ENCODE peak calls at places on chromosome 17, in four cellular contexts. D is tibial nerve, U is SJCRH30, L is Karpas-422. O is an unnamed sample.

GRCh38 chr17:42399948-42400843 is 12.0 kb upstream of the STAT3 start:
- DNase-seq in U (no peak), D (no peak), L (no peak), O (no peak)

GRCh38 chr17:29619251-29619650 is 3.5 kb downstream of the CORO6 start:
- DNase-seq in D (no peak), L (peak), U (no peak), O (no peak)

GRCh38 chr17:8080208-8080798 is 7.2 kb downstream of the ALOX12B start:
- DNase-seq in L (no peak), D (no peak), U (no peak), O (no peak)

GRCh38 chr17:4566785-4567184 is 6.4 kb upstream of the GGT6 start:
- DNase-seq in U (peak), L (peak), D (peak), O (no peak)

GRCh38 chr17:57875109-57876022 is 25.5 kb upstream of the MRPS23 start:
- DNase-seq in L (no peak), U (peak), D (peak), O (no peak)

GRCh38 chr17:32285770-32286517 is 20.3 kb downstream of the RHBDL3 start:
- DNase-seq in L (no peak), D (no peak), U (no peak), O (no peak)

GRCh38 chr17:64457156-64457555 is 8.2 kb downstream of the MILR1 start:
- DNase-seq in U (no peak), L (no peak), D (no peak), O (no peak)

GRCh38 chr17:15965510-15965909 is 20.6 kb downstream of the ADORA2B start:
- DNase-seq in U (peak), D (no peak), L (no peak), O (no peak)

GRCh38 chr17:40605301-40605700 is 40.0 kb upstream of the CCR7 start:
- DNase-seq in U (no peak), L (no peak), D (no peak), O (peak)

GRCh38 chr17:45857977-45858708 is 13.5 kb downstream of the SPPL2C start:
- DNase-seq in D (peak), U (peak), L (no peak), O (no peak)

GRCh38 chr17:81553616-81554181 is 1.5 kb upstream of the FAAP100 start:
- DNase-seq in U (peak), D (peak), L (peak), O (no peak)

GRCh38 chr17:79831367-79832210 is 7.7 kb downstream of the CBX4 start:
- DNase-seq in U (no peak), L (no peak), D (peak), O (no peak)

GRCh38 chr17:64732336-64733006 is 70.4 kb upstream of the SMURF2 start:
- DNase-seq in D (peak), L (no peak), U (peak), O (no peak)

GRCh38 chr17:39527220-39527813 is 66.0 kb downstream of the CDK12 start:
- DNase-seq in L (peak), D (peak), U (peak), O (no peak)

GRCh38 chr17:68302666-68303065 is 11.4 kb downstream of the ARSG start:
- DNase-seq in L (no peak), U (no peak), D (no peak), O (no peak)

GRCh38 chr17:50527949-50528474 is 4.5 kb upstream of the EPN3 start:
- DNase-seq in L (no peak), D (no peak), U (no peak), O (no peak)

GRCh38 chr17:19321481-19322128 is 40.9 kb downstream of the B9D1 start:
- DNase-seq in D (no peak), L (no peak), U (no peak), O (no peak)

GRCh38 chr17:35241520-35241919 is 1.4 kb upstream of the SLFN5 start:
- DNase-seq in U (no peak), L (no peak), D (no peak), O (peak)

GRCh38 chr17:40123811-40124114 is 2.0 kb downstream of the MSL1 start:
- DNase-seq in U (no peak), D (no peak), L (no peak), O (no peak)

GRCh38 chr17:65634533-65634932 is 73.1 kb upstream of the AXIN2 start:
- DNase-seq in U (no peak), L (no peak), D (no peak), O (no peak)

GRCh38 chr17:63189082-63189481 is 223.0 kb downstream of the TANC2 start:
- DNase-seq in D (no peak), L (no peak), U (no peak), O (no peak)

GRCh38 chr17:82016061-82016874 is 6.4 kb downstream of the CENPX start:
- DNase-seq in D (no peak), U (no peak), L (no peak), O (no peak)

GRCh38 chr17:28328325-28328724 is 6.9 kb downstream of the IFT20 start:
- DNase-seq in L (no peak), D (no peak), U (no peak), O (no peak)

GRCh38 chr17:49407981-49408501 is 6.6 kb downstream of the PHB1 start:
- DNase-seq in U (peak), D (peak), L (peak), O (peak)

GRCh38 chr17:80316927-80317705 is 56.5 kb downstream of the RNF213 start:
- DNase-seq in U (no peak), L (no peak), D (no peak), O (no peak)

GRCh38 chr17:6914711-6915110 is 81.1 kb upstream of the ALOX12 start:
- DNase-seq in L (peak), U (peak), D (no peak), O (no peak)

GRCh38 chr17:48814504-48814903 is 2.5 kb downstream of the TTLL6 start:
- DNase-seq in U (peak), L (peak), D (peak), O (peak)

GRCh38 chr17:74671031-74671771 is 41.5 kb downstream of the CD300LF start:
- DNase-seq in D (peak), U (peak), L (no peak), O (peak)

GRCh38 chr17:63843387-63844292 is 1.2 kb upstream of the SMARCD2 start:
- DNase-seq in U (peak), D (peak), L (peak), O (no peak)

GRCh38 chr17:22717211-22717610 is 1024.9 kb downstream of the KCNJ18 start:
- DNase-seq in U (no peak), D (no peak), L (no peak), O (no peak)

GRCh38 chr17:45752246-45752645 is 31.9 kb upstream of the CRHR1 start:
- DNase-seq in L (no peak), D (no peak), U (no peak), O (no peak)

GRCh38 chr17:51260960-51261958 is 913 bp downstream of the UTP18 start:
- DNase-seq in L (peak), D (peak), U (peak), O (peak)

GRCh38 chr17:44607836-44608690 is 48.2 kb upstream of the MEIOC start:
- DNase-seq in U (peak), D (peak), L (no peak), O (no peak)

GRCh38 chr17:36885161-36885735 is 52.0 kb upstream of the LHX1 start:
- DNase-seq in U (no peak), L (no peak), D (no peak), O (no peak)
- H3K27ac ChIP-seq in U (no peak), L (no peak), D (no peak), O (no peak)

DNA sequence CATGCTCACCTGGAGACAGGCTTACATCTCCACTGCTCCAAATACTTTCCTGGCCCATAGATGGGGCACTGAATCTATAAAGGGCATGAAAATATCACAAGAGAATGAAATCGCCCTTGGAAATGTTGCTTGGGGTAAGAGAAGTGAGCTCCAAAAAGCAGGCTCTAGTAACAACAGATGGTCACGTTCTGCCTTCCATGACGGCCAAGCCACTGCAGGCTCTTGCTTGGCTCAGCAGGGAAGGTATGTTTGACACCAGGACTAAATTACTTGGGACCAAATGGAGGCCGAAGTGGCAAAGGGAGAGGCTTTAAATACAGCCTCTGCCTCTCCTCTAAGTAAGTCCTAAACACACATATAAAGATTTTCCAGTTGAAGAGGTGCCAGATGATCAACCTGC is 5.3 kb downstream of the ABR start:
- DNase-seq in D (no peak), L (no peak), U (no peak), O (no peak)
- H3K27ac ChIP-seq in D (no peak), L (no peak), U (no peak), O (no peak)

GRCh38 chr17:77144227-77144626 is 3.5 kb downstream of the SEC14L1 start:
- DNase-seq in U (no peak), D (no peak), L (no peak), O (no peak)

GRCh38 chr17:77142689-77143088 is 1.9 kb downstream of the SEC14L1 start:
- DNase-seq in U (no peak), L (no peak), D (no peak), O (no peak)

GRCh38 chr17:77141846-77142449 is 1.2 kb downstream of the SEC14L1 start:
- DNase-seq in U (peak), L (no peak), D (no peak), O (no peak)

GRCh38 chr17:77145209-77145608 is 4.4 kb downstream of the SEC14L1 start:
- DNase-seq in U (no peak), D (no peak), L (no peak), O (no peak)

DNA sequence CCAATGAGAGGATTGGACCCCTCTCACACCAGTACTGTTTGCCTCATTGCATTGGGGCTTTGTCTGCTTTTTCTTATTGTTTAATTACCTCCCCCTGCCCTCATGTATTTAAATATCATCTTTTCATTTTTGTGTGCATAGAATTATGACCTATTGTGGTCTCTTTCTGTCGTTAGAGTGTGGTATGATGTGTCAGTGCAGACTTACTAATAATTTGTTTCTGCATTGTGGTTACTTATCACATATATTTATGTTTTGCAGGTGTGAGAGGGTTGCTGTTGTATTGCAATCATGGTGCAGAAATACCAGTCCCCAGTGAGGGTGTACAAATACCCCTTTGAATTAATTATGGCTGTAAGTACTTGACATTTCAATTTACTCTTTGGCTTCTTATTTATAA is 2.5 kb downstream of the SEC14L1 start:
- DNase-seq in L (no peak), D (no peak), U (no peak), O (no peak)
- H3K27ac ChIP-seq in L (peak), D (peak), U (no peak), O (no peak)

GRCh38 chr17:46876926-46877325 is 25.5 kb downstream of the WNT9B start:
- DNase-seq in L (no peak), U (no peak), D (no peak), O (no peak)

GRCh38 chr17:46875849-46876352 is 24.5 kb downstream of the WNT9B start:
- DNase-seq in U (no peak), L (no peak), D (no peak), O (no peak)

GRCh38 chr17:46876353-46876887 is 25.0 kb downstream of the WNT9B start:
- DNase-seq in U (no peak), L (peak), D (no peak), O (no peak)

GRCh38 chr17:46878055-46878454 is 26.7 kb downstream of the WNT9B start:
- DNase-seq in D (peak), L (no peak), U (no peak), O (no peak)

GRCh38 chr17:46877466-46877865 is 26.1 kb downstream of the WNT9B start:
- DNase-seq in U (peak), L (no peak), D (no peak), O (no peak)
- H3K27ac ChIP-seq in U (no peak), L (no peak), D (no peak), O (no peak)

GRCh38 chr17:17303010-17303846 is at the start of gene NT5M:
- DNase-seq in L (peak), U (peak), D (peak), O (peak)
- H3K27ac ChIP-seq in L (peak), U (no peak), D (peak), O (no peak)

DNA sequence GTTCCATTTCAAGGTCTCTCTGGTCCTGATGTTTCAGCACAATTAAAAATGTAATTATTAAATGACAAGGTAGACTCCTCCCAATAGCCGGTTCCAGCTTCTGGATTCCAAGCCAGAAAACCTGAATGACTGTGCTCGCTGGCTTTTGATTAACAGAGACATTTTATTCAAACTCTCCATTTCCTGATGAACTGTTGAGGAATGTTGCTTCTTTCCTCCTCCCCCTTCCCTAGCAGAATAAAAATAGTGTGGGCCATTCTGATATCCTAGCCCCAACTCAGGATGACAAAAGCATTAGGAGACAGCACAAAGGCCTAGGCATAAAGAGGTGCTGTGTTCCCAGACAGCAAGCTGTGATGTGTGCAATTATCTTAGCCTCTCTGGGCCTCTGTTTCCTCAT is 127.1 kb upstream of the RCVRN start:
- DNase-seq in U (no peak), L (no peak), D (no peak), O (no peak)
- H3K27ac ChIP-seq in U (no peak), L (peak), D (peak), O (no peak)

DNA sequence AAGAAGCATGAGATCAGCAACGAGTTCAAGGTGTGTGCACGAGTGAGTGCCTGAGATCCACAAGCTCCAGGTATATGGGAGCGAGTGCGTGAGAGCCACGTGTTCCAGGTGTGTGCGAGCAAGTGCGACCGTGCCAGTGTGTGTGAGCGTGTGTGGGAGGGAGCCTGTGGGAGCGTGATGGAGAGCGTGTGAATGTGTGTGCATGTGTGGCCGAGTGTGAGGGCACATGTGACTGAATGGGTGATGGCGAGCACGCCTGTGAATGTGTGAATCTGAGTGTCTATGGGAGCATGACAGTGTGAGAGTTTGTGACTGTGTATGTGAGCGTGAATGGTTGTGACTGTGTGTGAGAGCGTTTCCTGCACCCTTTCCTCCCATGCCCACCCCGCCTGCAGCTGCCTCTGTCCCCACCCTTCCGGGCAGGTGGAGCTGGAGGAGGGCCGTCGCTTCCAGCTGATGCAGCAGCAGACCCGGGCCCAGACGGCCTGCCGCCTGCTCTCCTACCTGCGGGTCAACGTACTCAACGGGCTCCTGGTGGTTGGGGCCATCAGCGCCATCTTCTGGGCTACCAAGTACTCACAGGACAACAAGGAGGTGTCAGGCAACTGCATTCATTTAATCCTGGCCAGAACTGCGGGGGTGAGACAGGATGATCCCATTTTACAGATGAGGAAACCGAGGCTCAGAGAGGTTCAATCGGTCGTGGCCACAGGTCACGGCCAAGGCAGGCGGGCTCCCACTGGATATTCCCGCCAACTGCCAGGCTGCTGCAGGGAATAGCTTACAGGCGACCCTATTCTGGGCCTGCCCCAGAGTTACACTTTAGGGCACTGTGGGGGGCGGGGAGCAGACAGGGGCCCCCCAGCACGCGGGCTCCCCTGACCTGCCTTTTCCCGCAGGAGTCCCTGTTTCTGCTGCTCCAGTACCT is 3.7 kb downstream of the TMC8 start:
- DNase-seq in D (peak), L (peak), U (peak), O (peak)
- H3K27ac ChIP-seq in D (no peak), L (peak), U (no peak), O (peak)

O was measured in CD4-positive, alpha-beta T cell.